ENCODE peak calls at places on chromosome 16, in five cellular contexts. One of them, this sample, is unnamed.
A peak's percentile ranks its signal among the peaks of the same experiment; 100 is the strongest.

GRCh38 chr16:16045879-16046278 is 96.5 kb downstream of the ABCC1 start:
- DNase-seq in lower leg skin: no peak
- DNase-seq in stimulated activated CD4-positive, alpha-beta T cell treated with anti-CD3 and anti-CD28 coated beads, Interleukin-4, amount 100 ng/mL, for 48 hours: no peak
- DNase-seq in AML-193: no peak
- DNase-seq in NCI-H1105 treated with DMSO at 0.1 percent for 48 hours: no peak
- DNase-seq in this sample: no peak

GRCh38 chr16:31333686-31334649 is 21.0 kb upstream of the ITGAX start:
- DNase-seq in NCI-H1105 treated with DMSO at 0.1 percent for 48 hours: peak; percentile 27
- DNase-seq in lower leg skin: no peak
- DNase-seq in stimulated activated CD4-positive, alpha-beta T cell treated with anti-CD3 and anti-CD28 coated beads, Interleukin-4, amount 100 ng/mL, for 48 hours: no peak
- DNase-seq in AML-193: peak; percentile 51
- DNase-seq in this sample: no peak

GRCh38 chr16:31350275-31351005 is 4.5 kb upstream of the ITGAX start:
- DNase-seq in NCI-H1105 treated with DMSO at 0.1 percent for 48 hours: no peak
- DNase-seq in stimulated activated CD4-positive, alpha-beta T cell treated with anti-CD3 and anti-CD28 coated beads, Interleukin-4, amount 100 ng/mL, for 48 hours: no peak
- DNase-seq in AML-193: peak; percentile 28
- DNase-seq in lower leg skin: no peak
- DNase-seq in this sample: no peak

GRCh38 chr16:84928679-84929420 is 82.5 kb downstream of the ZDHHC7 start:
- DNase-seq in lower leg skin: peak; percentile 95
- DNase-seq in AML-193: no peak
- DNase-seq in NCI-H1105 treated with DMSO at 0.1 percent for 48 hours: no peak
- DNase-seq in stimulated activated CD4-positive, alpha-beta T cell treated with anti-CD3 and anti-CD28 coated beads, Interleukin-4, amount 100 ng/mL, for 48 hours: no peak
- DNase-seq in this sample: no peak

GRCh38 chr16:57537194-57537505 is 779 bp upstream of the CCDC102A start:
- DNase-seq in stimulated activated CD4-positive, alpha-beta T cell treated with anti-CD3 and anti-CD28 coated beads, Interleukin-4, amount 100 ng/mL, for 48 hours: no peak
- DNase-seq in AML-193: no peak
- DNase-seq in NCI-H1105 treated with DMSO at 0.1 percent for 48 hours: no peak
- DNase-seq in lower leg skin: no peak
- DNase-seq in this sample: no peak

GRCh38 chr16:18832021-18832420 is 30.7 kb upstream of the ARL6IP1 start:
- DNase-seq in NCI-H1105 treated with DMSO at 0.1 percent for 48 hours: no peak
- DNase-seq in lower leg skin: no peak
- DNase-seq in stimulated activated CD4-positive, alpha-beta T cell treated with anti-CD3 and anti-CD28 coated beads, Interleukin-4, amount 100 ng/mL, for 48 hours: no peak
- DNase-seq in AML-193: no peak
- DNase-seq in this sample: no peak

GRCh38 chr16:29925173-29925804 is 737 bp downstream of the KCTD13 start:
- DNase-seq in AML-193: no peak
- DNase-seq in lower leg skin: peak; percentile 62
- DNase-seq in stimulated activated CD4-positive, alpha-beta T cell treated with anti-CD3 and anti-CD28 coated beads, Interleukin-4, amount 100 ng/mL, for 48 hours: no peak
- DNase-seq in NCI-H1105 treated with DMSO at 0.1 percent for 48 hours: no peak
- DNase-seq in this sample: no peak

GRCh38 chr16:5015887-5016286 is 17.8 kb downstream of the NAGPA start:
- DNase-seq in AML-193: no peak
- DNase-seq in NCI-H1105 treated with DMSO at 0.1 percent for 48 hours: no peak
- DNase-seq in stimulated activated CD4-positive, alpha-beta T cell treated with anti-CD3 and anti-CD28 coated beads, Interleukin-4, amount 100 ng/mL, for 48 hours: no peak
- DNase-seq in lower leg skin: no peak
- DNase-seq in this sample: no peak

GRCh38 chr16:77965346-77965745 is 57.0 kb upstream of the CLEC3A start:
- DNase-seq in stimulated activated CD4-positive, alpha-beta T cell treated with anti-CD3 and anti-CD28 coated beads, Interleukin-4, amount 100 ng/mL, for 48 hours: no peak
- DNase-seq in lower leg skin: no peak
- DNase-seq in NCI-H1105 treated with DMSO at 0.1 percent for 48 hours: no peak
- DNase-seq in AML-193: no peak
- DNase-seq in this sample: no peak

GRCh38 chr16:69217433-69217832 is 30.5 kb downstream of the SNTB2 start:
- DNase-seq in AML-193: no peak
- DNase-seq in lower leg skin: no peak
- DNase-seq in stimulated activated CD4-positive, alpha-beta T cell treated with anti-CD3 and anti-CD28 coated beads, Interleukin-4, amount 100 ng/mL, for 48 hours: no peak
- DNase-seq in NCI-H1105 treated with DMSO at 0.1 percent for 48 hours: no peak
- DNase-seq in this sample: no peak

GRCh38 chr16:55349867-55350266 is 25.9 kb downstream of the IRX6 start:
- DNase-seq in AML-193: no peak
- DNase-seq in lower leg skin: no peak
- DNase-seq in NCI-H1105 treated with DMSO at 0.1 percent for 48 hours: no peak
- DNase-seq in stimulated activated CD4-positive, alpha-beta T cell treated with anti-CD3 and anti-CD28 coated beads, Interleukin-4, amount 100 ng/mL, for 48 hours: no peak
- DNase-seq in this sample: no peak

GRCh38 chr16:3484328-3485096 is 10.8 kb downstream of the C16orf90 start:
- DNase-seq in NCI-H1105 treated with DMSO at 0.1 percent for 48 hours: no peak
- DNase-seq in AML-193: no peak
- DNase-seq in lower leg skin: no peak
- DNase-seq in stimulated activated CD4-positive, alpha-beta T cell treated with anti-CD3 and anti-CD28 coated beads, Interleukin-4, amount 100 ng/mL, for 48 hours: no peak
- DNase-seq in this sample: no peak

GRCh38 chr16:11560701-11561439 is 25.8 kb downstream of the LITAF start:
- DNase-seq in stimulated activated CD4-positive, alpha-beta T cell treated with anti-CD3 and anti-CD28 coated beads, Interleukin-4, amount 100 ng/mL, for 48 hours: peak; percentile 16
- DNase-seq in AML-193: no peak
- DNase-seq in NCI-H1105 treated with DMSO at 0.1 percent for 48 hours: no peak
- DNase-seq in lower leg skin: no peak
- DNase-seq in this sample: no peak

GRCh38 chr16:77064037-77064436 is 127.0 kb upstream of the MON1B start:
- DNase-seq in NCI-H1105 treated with DMSO at 0.1 percent for 48 hours: no peak
- DNase-seq in AML-193: no peak
- DNase-seq in lower leg skin: no peak
- DNase-seq in stimulated activated CD4-positive, alpha-beta T cell treated with anti-CD3 and anti-CD28 coated beads, Interleukin-4, amount 100 ng/mL, for 48 hours: no peak
- DNase-seq in this sample: no peak

GRCh38 chr16:75482434-75483205 is 12.6 kb downstream of the CHST6 start:
- DNase-seq in NCI-H1105 treated with DMSO at 0.1 percent for 48 hours: peak; percentile 26
- DNase-seq in lower leg skin: no peak
- DNase-seq in stimulated activated CD4-positive, alpha-beta T cell treated with anti-CD3 and anti-CD28 coated beads, Interleukin-4, amount 100 ng/mL, for 48 hours: no peak
- DNase-seq in AML-193: no peak
- DNase-seq in this sample: no peak

GRCh38 chr16:83967838-83968482 is at the start of gene NECAB2:
- DNase-seq in AML-193: no peak
- DNase-seq in lower leg skin: no peak
- DNase-seq in stimulated activated CD4-positive, alpha-beta T cell treated with anti-CD3 and anti-CD28 coated beads, Interleukin-4, amount 100 ng/mL, for 48 hours: no peak
- DNase-seq in NCI-H1105 treated with DMSO at 0.1 percent for 48 hours: peak; percentile 0
- DNase-seq in this sample: peak; percentile 82

GRCh38 chr16:10314811-10315210 is 71.0 kb upstream of the ATF7IP2 start:
- DNase-seq in lower leg skin: no peak
- DNase-seq in stimulated activated CD4-positive, alpha-beta T cell treated with anti-CD3 and anti-CD28 coated beads, Interleukin-4, amount 100 ng/mL, for 48 hours: no peak
- DNase-seq in AML-193: no peak
- DNase-seq in NCI-H1105 treated with DMSO at 0.1 percent for 48 hours: no peak
- DNase-seq in this sample: no peak

GRCh38 chr16:19898924-19899604 is 14.4 kb upstream of the GPRC5B start:
- DNase-seq in stimulated activated CD4-positive, alpha-beta T cell treated with anti-CD3 and anti-CD28 coated beads, Interleukin-4, amount 100 ng/mL, for 48 hours: peak; percentile 34
- DNase-seq in lower leg skin: no peak
- DNase-seq in NCI-H1105 treated with DMSO at 0.1 percent for 48 hours: peak; percentile 34
- DNase-seq in AML-193: peak; percentile 19
- DNase-seq in this sample: peak; percentile 49

GRCh38 chr16:10964039-10964890 is 19.9 kb downstream of the CLEC16A start:
- DNase-seq in NCI-H1105 treated with DMSO at 0.1 percent for 48 hours: peak; percentile 78
- DNase-seq in AML-193: peak; percentile 64
- DNase-seq in lower leg skin: peak; percentile 96
- DNase-seq in stimulated activated CD4-positive, alpha-beta T cell treated with anti-CD3 and anti-CD28 coated beads, Interleukin-4, amount 100 ng/mL, for 48 hours: peak; percentile 86
- DNase-seq in this sample: no peak

GRCh38 chr16:711548-712320 is 3.2 kb upstream of the METRN start:
- DNase-seq in AML-193: peak; percentile 35
- DNase-seq in stimulated activated CD4-positive, alpha-beta T cell treated with anti-CD3 and anti-CD28 coated beads, Interleukin-4, amount 100 ng/mL, for 48 hours: peak; percentile 71
- DNase-seq in lower leg skin: peak; percentile 95
- DNase-seq in NCI-H1105 treated with DMSO at 0.1 percent for 48 hours: peak; percentile 45
- DNase-seq in this sample: peak; percentile 95

GRCh38 chr16:31118223-31119155 is 1.0 kb downstream of the KAT8 start:
- DNase-seq in lower leg skin: no peak
- DNase-seq in AML-193: peak; percentile 57
- DNase-seq in stimulated activated CD4-positive, alpha-beta T cell treated with anti-CD3 and anti-CD28 coated beads, Interleukin-4, amount 100 ng/mL, for 48 hours: no peak
- DNase-seq in NCI-H1105 treated with DMSO at 0.1 percent for 48 hours: no peak
- DNase-seq in this sample: no peak